ENCODE peak calls at places on chromosomes 6 and 20, in nine cellular contexts. E, D, T, M, P, X, J, A and W are unnamed samples.
A peak's percentile ranks its signal among the peaks of the same experiment; 100 is the strongest.

GRCh38 chr20:63682384-63683139 is 13.9 kb upstream of the TNFRSF6B start:
- DNase-seq in A (peak; percentile 58), T (peak; percentile 93), X (peak; percentile 40), J (peak; percentile 98), E (no peak), M (no peak), D (no peak), P (peak; percentile 92), W (no peak)

GRCh38 chr6:47598367-47598766 is 100.0 kb upstream of the ADGRF4 start:
- DNase-seq in P (no peak), A (no peak), J (no peak), X (no peak), T (no peak), M (no peak), E (no peak), D (no peak), W (no peak)

GRCh38 chr6:31140643-31141042 is 1.8 kb upstream of the PSORS1C2 start:
- DNase-seq in A (no peak), P (no peak), M (no peak), E (no peak), D (no peak), J (no peak), T (no peak), X (no peak), W (no peak)

GRCh38 chr6:74368746-74369145 is 672.7 kb downstream of the CD109 start:
- DNase-seq in T (no peak), A (no peak), M (no peak), P (no peak), X (no peak), E (no peak), J (peak; percentile 46), D (no peak), W (no peak)

GRCh38 chr6:132192646-132193045 is 208.6 kb downstream of the MOXD1 start:
- DNase-seq in M (no peak), D (no peak), E (no peak), P (no peak), X (no peak), J (no peak), T (no peak), A (no peak), W (no peak)

GRCh38 chr6:167679791-167680604 is 146.7 kb upstream of the AFDN start:
- DNase-seq in P (no peak), M (no peak), T (no peak), X (peak; percentile 19), A (no peak), D (no peak), J (no peak), E (no peak), W (no peak)

GRCh38 chr20:51425347-51426106 is 117.0 kb downstream of the NFATC2 start:
- DNase-seq in E (no peak), D (no peak), J (no peak), T (no peak), P (no peak), M (no peak), A (peak; percentile 35), X (no peak), W (no peak)

GRCh38 chr6:13261464-13261994 is 66.8 kb downstream of the TBC1D7 start:
- DNase-seq in T (no peak), X (no peak), P (no peak), E (no peak), D (no peak), A (no peak), J (no peak), M (no peak), W (no peak)

GRCh38 chr6:78400076-78400475 is 467.3 kb upstream of the IRAK1BP1 start:
- DNase-seq in A (no peak), P (no peak), X (no peak), D (no peak), J (no peak), M (no peak), E (no peak), T (no peak), W (no peak)

GRCh38 chr6:110039996-110040383 is 61.9 kb downstream of the GPR6 start:
- DNase-seq in A (no peak), P (no peak), T (peak; percentile 43), X (no peak), M (peak; percentile 48), E (no peak), J (peak; percentile 11), D (peak; percentile 73), W (peak; percentile 43)

GRCh38 chr20:38680492-38681118 is 43.7 kb upstream of the SLC32A1 start:
- DNase-seq in A (no peak), E (peak; percentile 8), D (peak; percentile 56), X (no peak), J (peak; percentile 51), P (peak; percentile 50), T (peak; percentile 65), M (peak; percentile 1), W (peak; percentile 82)

GRCh38 chr6:17093692-17094091 is 8.2 kb upstream of the STMND1 start:
- DNase-seq in M (no peak), A (no peak), P (no peak), J (peak; percentile 34), E (no peak), X (no peak), D (peak; percentile 20), T (peak; percentile 11), W (no peak)